ENCODE peak calls at places on chromosomes 11 and 22, in four cellular contexts. C is IMR-90, T is neuronal stem cell, H is H9. S is an unnamed sample.

GRCh38 chr11:134043821-134044420 is 25.0 kb upstream of the JAM3 start:
- DNase-seq in C (no peak), T (no peak), H (no peak), S (no peak)

GRCh38 chr11:47514825-47515647 is 37.9 kb downstream of the CELF1 start:
- DNase-seq in C (peak), T (no peak), H (peak), S (no peak)

GRCh38 chr11:104653011-104653806 is 245.1 kb downstream of the CASP12 start:
- DNase-seq in C (no peak), T (no peak), H (no peak), S (no peak)

GRCh38 chr11:103659138-103659734 is 377.2 kb upstream of the DDI1 start:
- DNase-seq in C (no peak), T (no peak), H (peak), S (no peak)

GRCh38 chr11:70331901-70332300 is 61.4 kb downstream of the PPFIA1 start:
- DNase-seq in C (no peak), T (no peak), H (no peak), S (no peak)

GRCh38 chr11:12163181-12163841 is 52.9 kb downstream of the MICAL2 start:
- DNase-seq in C (peak), T (no peak), H (no peak), S (no peak)

GRCh38 chr22:37887610-37888378 is 18.3 kb upstream of the MICALL1 start:
- DNase-seq in C (peak), T (no peak), H (peak), S (no peak)

GRCh38 chr11:20102393-20102792 is 57.9 kb downstream of the DBX1 start:
- DNase-seq in C (no peak), T (no peak), H (no peak), S (no peak)

GRCh38 chr11:57368106-57368826 is 12.7 kb downstream of the PRG3 start:
- DNase-seq in C (no peak), T (no peak), H (no peak), S (no peak)

GRCh38 chr22:36486619-36487384 is 5.4 kb upstream of the TXN2 start:
- DNase-seq in C (peak), T (no peak), H (peak), S (no peak)

GRCh38 chr11:126914941-126915340 is 85.6 kb downstream of the KIRREL3 start:
- DNase-seq in C (peak), T (no peak), H (no peak), S (no peak)

GRCh38 chr11:131137046-131137445 is 220.8 kb upstream of the SNX19 start:
- DNase-seq in C (peak), T (no peak), H (no peak), S (no peak)

GRCh38 chr11:65859812-65860277 is 388 bp upstream of the MUS81 start:
- DNase-seq in C (no peak), T (no peak), H (no peak), S (no peak)

GRCh38 chr11:1297011-1297575 is 12.3 kb downstream of the TOLLIP start:
- DNase-seq in C (no peak), T (no peak), H (peak), S (no peak)

GRCh38 chr11:125075900-125076317 is 12.8 kb downstream of the SLC37A2 start:
- DNase-seq in C (no peak), T (no peak), H (no peak), S (peak)

GRCh38 chr11:19429108-19429760 is 188.5 kb upstream of the E2F8 start:
- DNase-seq in C (no peak), T (no peak), H (no peak), S (no peak)

GRCh38 chr22:49113758-49114157 is 713.9 kb downstream of the BRD1 start:
- DNase-seq in C (no peak), T (no peak), H (no peak), S (no peak)

GRCh38 chr11:125080531-125080911 is 17.4 kb downstream of the SLC37A2 start:
- DNase-seq in C (no peak), T (no peak), H (no peak), S (no peak)

GRCh38 chr11:29183301-29183700 is 833.5 kb downstream of the KCNA4 start:
- DNase-seq in C (no peak), T (no peak), H (no peak), S (no peak)

GRCh38 chr11:121611242-121611641 is 158.5 kb upstream of the SORL1-AS1 start:
- DNase-seq in C (no peak), T (no peak), H (no peak), S (no peak)

GRCh38 chr11:113550179-113550578 is 75.0 kb upstream of the DRD2 start:
- DNase-seq in C (no peak), T (no peak), H (no peak), S (no peak)

GRCh38 chr11:32581556-32581955 is 2.1 kb upstream of the EIF3M start:
- DNase-seq in C (no peak), T (no peak), H (no peak), S (no peak)

DNA sequence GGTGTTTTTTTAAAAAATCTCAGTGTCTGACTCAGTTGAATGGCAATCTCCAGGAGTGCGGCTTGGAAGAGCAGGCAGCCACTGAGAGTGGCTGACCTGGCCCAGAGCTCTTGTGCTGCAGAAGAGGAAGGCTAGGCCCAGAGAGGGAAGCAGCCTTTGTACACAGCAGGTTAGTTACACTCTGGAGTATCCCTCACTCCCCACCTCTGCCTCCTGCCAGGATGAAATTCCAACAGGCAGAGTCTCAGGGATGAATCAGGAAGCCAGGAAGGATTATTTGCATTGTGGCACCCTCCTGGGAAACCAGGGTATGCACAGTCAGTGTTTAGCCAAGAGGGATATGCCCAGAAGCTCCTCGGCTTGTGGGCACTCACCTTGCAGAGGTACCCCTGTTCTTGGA is 93.5 kb upstream of the ISX start:
- DNase-seq in C (no peak), T (no peak), H (peak), S (no peak)
- H3K4ac ChIP-seq in C (no peak), T (no peak), H (no peak), S (no peak)

GRCh38 chr22:25232301-25232700 is 12.9 kb downstream of the CRYBB2 start:
- DNase-seq in C (peak), T (no peak), H (no peak), S (no peak)

GRCh38 chr22:25235547-25236290 is 16.3 kb downstream of the CRYBB2 start:
- DNase-seq in C (peak), T (peak), H (peak), S (peak)

GRCh38 chr22:25236417-25236816 is 17.0 kb downstream of the CRYBB2 start:
- DNase-seq in C (no peak), T (no peak), H (no peak), S (no peak)

DNA sequence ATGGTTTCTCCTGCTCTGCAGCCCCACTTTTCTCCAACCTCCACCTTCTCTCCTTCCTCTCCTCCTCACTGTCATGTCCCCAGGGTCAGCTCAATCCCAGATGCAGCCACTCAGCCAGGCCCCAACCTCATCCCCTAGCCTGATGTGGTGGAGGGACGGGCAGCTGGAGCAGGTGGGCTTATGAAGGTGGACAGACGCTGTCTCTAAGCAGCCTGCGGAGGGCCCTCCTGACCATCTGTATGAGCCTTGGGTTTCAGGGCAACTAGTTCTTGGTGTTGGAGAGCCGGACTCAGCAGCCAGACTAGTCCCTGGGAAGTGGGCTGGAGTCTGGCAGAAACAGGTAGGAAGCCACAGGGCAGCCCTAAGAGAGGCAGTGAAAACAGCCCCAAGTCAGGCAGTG is 18.1 kb downstream of the CRYBB2 start:
- DNase-seq in C (no peak), T (no peak), H (peak), S (no peak)
- H3K23ac ChIP-seq in C (no peak), T (no peak), H (no peak), S (no peak)

GRCh38 chr11:2893021-2893528 is 7.5 kb upstream of the CDKN1C start:
- DNase-seq in C (no peak), T (no peak), H (no peak), S (no peak)

GRCh38 chr11:2891291-2891690 is 5.7 kb upstream of the CDKN1C start:
- DNase-seq in C (no peak), T (no peak), H (no peak), S (no peak)

GRCh38 chr11:2892215-2893020 is 6.8 kb upstream of the CDKN1C start:
- DNase-seq in C (peak), T (peak), H (peak), S (peak)

GRCh38 chr11:2890466-2891241 is 5.1 kb upstream of the CDKN1C start:
- DNase-seq in C (peak), T (no peak), H (no peak), S (peak)

GRCh38 chr11:2891901-2892214 is 6.3 kb upstream of the CDKN1C start:
- DNase-seq in C (peak), T (no peak), H (no peak), S (no peak)
- H3K4ac ChIP-seq in C (peak), T (no peak), H (no peak), S (no peak)

GRCh38 chr11:69010964-69011623 is 2.0 kb downstream of the MRGPRF start:
- DNase-seq in C (peak), T (peak), H (peak), S (peak)

GRCh38 chr11:69010361-69010891 is 2.6 kb downstream of the MRGPRF start:
- DNase-seq in C (peak), T (no peak), H (no peak), S (no peak)

GRCh38 chr11:69011624-69012091 is 1.4 kb downstream of the MRGPRF start:
- DNase-seq in C (no peak), T (no peak), H (no peak), S (no peak)

GRCh38 chr11:69013009-69013951 is at the start of gene MRGPRF:
- DNase-seq in C (peak), T (no peak), H (peak), S (peak)

DNA sequence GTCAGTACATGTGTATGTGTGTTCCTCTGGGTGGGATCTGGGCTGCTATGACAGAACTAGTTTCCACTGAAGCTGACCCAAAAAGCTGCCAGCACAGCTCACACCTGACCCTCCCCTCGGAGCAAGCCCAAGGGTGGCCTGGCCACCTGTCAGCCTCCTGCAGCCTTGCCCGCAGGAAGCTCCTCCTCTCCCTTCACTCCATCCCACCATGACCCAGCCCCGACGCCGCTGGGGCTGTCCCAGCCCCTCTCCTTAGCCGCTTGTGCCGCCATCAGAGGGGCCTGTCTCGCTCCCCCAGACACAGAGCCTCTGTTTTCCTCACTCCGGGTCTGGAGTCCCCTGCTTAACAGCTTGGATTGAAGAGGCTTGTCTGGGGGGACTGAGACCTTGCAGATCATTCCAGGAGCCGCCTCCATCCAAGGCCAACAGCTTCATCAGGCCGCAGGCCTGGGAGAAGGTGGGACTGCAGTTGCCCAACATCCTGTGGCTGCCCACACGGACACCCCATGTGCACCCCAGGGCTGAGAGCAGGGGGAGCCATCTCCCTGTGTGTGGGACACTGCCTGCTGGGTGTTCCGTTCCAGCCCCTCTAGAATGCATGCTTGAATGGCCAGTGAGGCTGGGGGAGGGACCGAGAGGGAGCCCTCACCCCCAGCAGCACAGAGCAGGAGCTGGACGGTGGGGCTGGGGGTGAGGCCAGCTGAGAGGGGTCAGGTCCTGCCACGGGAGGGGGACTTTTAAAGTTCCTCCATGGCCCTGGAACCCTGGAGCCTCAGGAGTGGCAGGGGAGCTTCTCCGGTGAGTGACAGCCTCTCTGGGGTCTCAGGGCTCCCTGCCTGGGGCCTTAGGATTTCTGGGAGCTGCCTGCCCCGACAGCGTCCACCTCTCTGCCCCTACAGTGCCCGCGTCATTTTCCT is 696 bp downstream of the MRGPRF start:
- DNase-seq in C (peak), T (no peak), H (no peak), S (no peak)
- H3K23ac ChIP-seq in C (peak), T (peak), H (no peak), S (no peak)

S was measured in H1.